ENCODE peak calls at places on chromosomes 2 and 18, in six cellular contexts. T, H, M, U, W and R are unnamed samples.

GRCh38 chr2:222859786-222860726 is 780 bp upstream of the ACSL3 start:
- DNase-seq in H (no peak), M (peak; percentile 68), U (no peak), T (peak; percentile 9), W (no peak), R (no peak)

GRCh38 chr18:79795446-79795845 is 2.3 kb upstream of the KCNG2 start:
- DNase-seq in U (no peak), H (no peak), W (no peak), T (no peak), M (no peak), R (no peak)

GRCh38 chr18:75639468-75639831 is 211.9 kb upstream of the SMIM21 start:
- DNase-seq in T (no peak), M (no peak), U (no peak), W (no peak), H (no peak), R (no peak)

GRCh38 chr2:190202604-190203003 is 117.0 kb downstream of the HIBCH start:
- DNase-seq in H (no peak), W (no peak), U (no peak), M (no peak), T (no peak), R (no peak)

GRCh38 chr18:36427369-36427768 is 129.9 kb downstream of the FHOD3 start:
- DNase-seq in U (no peak), M (no peak), H (no peak), T (no peak), W (no peak), R (no peak)

GRCh38 chr2:187547353-187547979 is 6.8 kb downstream of the TFPI start:
- DNase-seq in T (no peak), M (no peak), H (no peak), W (peak; percentile 67), U (no peak), R (no peak)

GRCh38 chr2:195364015-195364965 is 292.7 kb upstream of the SLC39A10 start:
- DNase-seq in H (no peak), T (no peak), W (no peak), U (no peak), M (no peak), R (no peak)

GRCh38 chr2:169072163-169072925 is 3.0 kb downstream of the DHRS9 start:
- DNase-seq in U (no peak), M (no peak), H (no peak), W (no peak), T (no peak), R (no peak)

GRCh38 chr18:10123006-10123950 is 209.5 kb downstream of the VAPA start:
- DNase-seq in U (no peak), H (no peak), M (no peak), T (no peak), W (no peak), R (no peak)

GRCh38 chr2:57893800-57894199 is 152.8 kb upstream of the VRK2 start:
- DNase-seq in U (no peak), W (no peak), M (no peak), T (no peak), H (no peak), R (no peak)

GRCh38 chr18:40489301-40489700 is 1465.7 kb upstream of the PIK3C3 start:
- DNase-seq in W (no peak), H (no peak), T (no peak), U (no peak), M (no peak), R (no peak)

GRCh38 chr2:9739508-9739907 is 103.8 kb upstream of the TAF1B start:
- DNase-seq in T (no peak), U (peak; percentile 78), H (peak; percentile 61), W (no peak), M (peak; percentile 50), R (no peak)

GRCh38 chr2:163604941-163605555 is 130.8 kb downstream of the FIGN start:
- DNase-seq in W (no peak), U (no peak), M (no peak), T (no peak), H (no peak), R (no peak)

GRCh38 chr2:18856766-18857165 is 267.4 kb upstream of the NT5C1B start:
- DNase-seq in M (no peak), T (no peak), H (no peak), U (no peak), W (peak; percentile 20), R (no peak)

GRCh38 chr18:36580874-36581750 is 247.7 kb downstream of the TPGS2 start:
- DNase-seq in W (peak; percentile 63), U (no peak), T (no peak), M (no peak), H (no peak), R (no peak)

GRCh38 chr2:230602562-230603230 is 109.9 kb upstream of the CAB39 start:
- DNase-seq in U (peak; percentile 95), T (no peak), H (peak; percentile 69), W (no peak), M (no peak), R (peak; percentile 86)

GRCh38 chr2:217316743-217317142 is 456.9 kb upstream of the TNP1 start:
- DNase-seq in U (peak; percentile 25), W (peak; percentile 4), M (no peak), H (no peak), T (no peak), R (no peak)

GRCh38 chr18:49813321-49814146 is at the start of gene ACAA2:
- DNase-seq in H (peak; percentile 77), U (peak; percentile 89), T (peak; percentile 80), W (peak; percentile 52), M (peak; percentile 90), R (peak; percentile 53)

GRCh38 chr18:76573325-76574025 is 78.4 kb upstream of the ZNF516 start:
- DNase-seq in T (no peak), M (no peak), W (peak; percentile 20), H (no peak), U (no peak), R (no peak)

GRCh38 chr2:102449370-102449974 is 23.6 kb upstream of the SLC9A4 start:
- DNase-seq in U (peak; percentile 65), W (peak; percentile 1), M (no peak), T (peak; percentile 37), H (peak; percentile 57), R (no peak)

GRCh38 chr2:165698621-165698946 is 95.5 kb downstream of the GALNT3 start:
- DNase-seq in T (peak; percentile 62), U (peak; percentile 46), M (no peak), W (peak; percentile 21), H (no peak), R (no peak)

GRCh38 chr2:169118060-169118459 is 48.7 kb downstream of the DHRS9 start:
- DNase-seq in T (no peak), W (no peak), M (no peak), U (no peak), H (no peak), R (no peak)

GRCh38 chr18:62954341-62954740 is 239.0 kb downstream of the PHLPP1 start:
- DNase-seq in W (no peak), H (no peak), U (no peak), T (no peak), M (no peak), R (no peak)

GRCh38 chr2:176729706-176730569 is 460.7 kb downstream of the MTX2 start:
- DNase-seq in H (no peak), T (no peak), M (peak; percentile 79), U (no peak), W (no peak), R (no peak)

GRCh38 chr2:176732780-176733179 is 463.5 kb downstream of the MTX2 start:
- DNase-seq in W (no peak), H (no peak), U (no peak), M (no peak), T (no peak), R (no peak)

GRCh38 chr2:176734868-176735267 is 465.6 kb downstream of the MTX2 start:
- DNase-seq in W (no peak), H (no peak), T (no peak), U (peak; percentile 14), M (no peak), R (no peak)

DNA sequence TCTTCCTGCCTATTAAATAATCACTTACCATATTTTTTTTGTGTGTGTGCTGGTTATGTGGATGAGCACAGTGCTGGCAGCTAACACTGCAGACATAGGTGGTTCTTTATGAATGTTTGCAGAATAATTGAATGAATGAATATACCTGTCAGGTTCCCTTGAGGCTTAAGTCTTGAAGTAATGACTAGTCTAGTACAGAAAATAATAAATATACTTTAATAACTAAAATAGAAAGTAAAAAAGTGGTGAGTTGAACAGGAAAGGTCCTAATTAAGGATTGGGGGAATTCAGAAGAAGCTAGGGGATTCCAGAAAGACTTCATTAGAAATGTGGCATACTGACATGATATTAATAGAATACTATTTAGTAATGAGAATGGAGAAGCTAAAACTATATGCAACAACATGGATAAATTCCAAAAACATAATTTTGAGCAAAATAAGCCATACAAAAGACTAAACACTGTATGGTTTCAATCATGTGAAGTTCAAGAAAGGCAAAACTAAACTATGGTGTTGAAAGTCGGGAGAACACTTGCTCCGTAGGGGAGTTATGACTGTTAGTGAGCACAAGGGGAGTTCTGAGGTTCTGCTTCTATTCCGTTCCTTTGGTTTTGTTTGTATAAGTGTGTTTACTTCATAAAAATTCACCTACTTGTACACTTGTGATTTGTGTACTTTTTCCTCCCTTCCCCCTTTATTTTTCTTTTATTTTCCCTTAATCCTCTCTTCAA is 464.6 kb downstream of the MTX2 start:
- DNase-seq in U (peak; percentile 14), W (no peak), H (no peak), T (no peak), M (no peak), R (no peak)
- H3K4me3 ChIP-seq in U (no peak overlapping the region), W (no peak overlapping the region), H (no peak overlapping the region), T (no peak overlapping the region), M (no peak overlapping the region), R (no peak overlapping the region)

DNA sequence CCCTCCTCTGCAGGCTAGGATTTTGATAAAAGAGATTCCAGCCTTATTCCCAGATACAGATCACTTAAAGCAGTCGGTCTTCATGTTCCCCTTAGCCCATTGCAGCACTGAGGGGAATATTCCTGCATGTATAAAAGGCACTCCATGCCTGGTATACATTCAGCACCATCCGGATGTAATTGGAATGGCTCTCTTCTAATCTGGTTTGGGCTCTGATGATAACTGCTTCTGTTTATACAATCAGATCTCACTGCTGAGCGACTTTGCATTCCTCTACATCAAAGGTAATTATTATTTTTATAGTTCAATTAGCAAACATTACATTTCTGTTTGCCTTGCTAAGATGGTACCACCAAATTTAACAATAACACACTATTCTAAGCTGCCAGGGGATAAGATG is 746.9 kb upstream of the CELF4 start:
- DNase-seq in H (no peak), W (no peak), M (no peak), T (no peak), U (no peak), R (no peak)
- TF ChIP-seq CTCF in H (no peak), W (no peak), M (no peak), T (no peak), U (no peak), R (no peak)

DNA sequence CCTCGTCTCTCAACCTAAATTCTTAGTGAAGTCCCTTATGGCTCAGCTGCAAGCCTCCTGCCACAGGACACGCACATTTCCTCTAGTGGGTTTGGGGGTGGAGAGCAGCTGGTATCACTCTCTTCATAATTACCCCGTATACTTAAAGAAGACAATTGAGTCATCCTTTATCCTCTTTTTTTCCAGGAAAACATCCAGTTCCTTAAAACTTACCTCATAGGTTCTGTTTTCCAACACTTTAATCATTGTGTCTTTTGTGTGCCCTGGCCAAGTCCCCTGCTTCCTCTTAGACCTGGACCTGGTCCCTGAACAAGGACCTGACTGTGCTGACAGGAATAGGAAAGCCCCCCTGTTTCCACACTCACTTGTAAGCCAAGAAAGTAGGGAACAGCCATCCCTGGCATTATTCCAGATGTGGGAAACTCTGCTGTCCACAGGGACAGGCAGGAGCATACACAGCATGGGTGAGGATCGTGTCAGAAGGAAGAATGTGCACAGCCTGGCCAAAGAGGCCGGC is 42.3 kb upstream of the MYO1B start:
- DNase-seq in W (peak; percentile 56), H (no peak), U (peak; percentile 25), T (no peak), M (no peak), R (no peak)
- H3K4me3 ChIP-seq in W (no peak overlapping the region), H (no peak overlapping the region), U (no peak overlapping the region), T (no peak overlapping the region), M (no peak overlapping the region), R (no peak overlapping the region)

GRCh38 chr2:129813404-129813803 is 166.1 kb upstream of the RAB6C start:
- DNase-seq in T (no peak), M (no peak), W (no peak), U (no peak), H (no peak), R (no peak)
- TF ChIP-seq CTCF in T (peak; percentile 29), M (no peak), W (no peak), U (peak; percentile 17), H (no peak), R (peak; percentile 33)